ENCODE peak calls at places on chromosomes 11 and 22, in seven cellular contexts. K, Q, X, T, O, D and H are unnamed samples.

GRCh38 chr11:762421-763072 is 14.7 kb downstream of the GATD1 start:
- DNase-seq in X (peak; percentile 78), Q (peak; percentile 35), T (peak; percentile 32), K (peak; percentile 70), O (peak; percentile 52), D (no peak), H (peak; percentile 73)

GRCh38 chr22:42688241-42688913 is 32.3 kb downstream of the A4GALT start:
- DNase-seq in D (peak; percentile 94), X (peak; percentile 94), Q (peak; percentile 80), K (peak; percentile 77), T (peak; percentile 33), O (peak; percentile 97), H (no peak)

GRCh38 chr11:121482231-121483129 is 29.7 kb upstream of the SORL1-AS1 start:
- DNase-seq in O (no peak), T (no peak), Q (no peak), D (no peak), K (no peak), X (no peak), H (no peak)

GRCh38 chr11:116532066-116532465 is 240.7 kb downstream of the BUD13 start:
- DNase-seq in O (no peak), T (no peak), X (no peak), D (no peak), Q (no peak), K (no peak), H (no peak)

GRCh38 chr22:29973269-29973668 is 90.3 kb downstream of the MTMR3 start:
- DNase-seq in X (no peak), O (no peak), Q (no peak), K (no peak), D (no peak), T (no peak), H (no peak)

GRCh38 chr11:12376259-12376971 is 956 bp upstream of the PARVA start:
- DNase-seq in X (peak; percentile 57), D (peak; percentile 54), T (no peak), Q (peak; percentile 90), O (no peak), K (no peak), H (peak; percentile 44)

GRCh38 chr11:72736452-72737069 is 15.6 kb downstream of the ARAP1 start:
- DNase-seq in D (no peak), T (no peak), K (no peak), O (peak; percentile 24), Q (no peak), X (peak; percentile 64), H (peak; percentile 65)

GRCh38 chr11:1234771-1235614 is 12.1 kb downstream of the MUC5B start:
- DNase-seq in X (no peak), K (peak; percentile 22), D (no peak), Q (peak; percentile 3), O (no peak), T (no peak), H (no peak)

GRCh38 chr22:24440718-24441405 is 13.5 kb downstream of the ADORA2A start:
- DNase-seq in D (no peak), X (no peak), T (no peak), K (no peak), Q (no peak), O (no peak), H (no peak)

GRCh38 chr11:129947474-129947873 is 52.1 kb upstream of the NFRKB start:
- DNase-seq in T (no peak), Q (no peak), K (peak; percentile 79), D (no peak), O (no peak), X (no peak), H (no peak)

GRCh38 chr11:76654980-76655379 is 15.6 kb downstream of the LRRC32 start:
- DNase-seq in K (peak; percentile 24), Q (no peak), X (no peak), D (no peak), T (no peak), O (no peak), H (no peak)

GRCh38 chr11:16801288-16801980 is 63.0 kb downstream of the C11orf58 start:
- DNase-seq in D (no peak), O (no peak), K (no peak), X (no peak), T (no peak), Q (no peak), H (no peak)

GRCh38 chr22:27734066-27734465 is 67.5 kb downstream of the MN1 start:
- DNase-seq in X (no peak), D (no peak), T (no peak), Q (no peak), K (no peak), O (no peak), H (no peak)

GRCh38 chr11:111435046-111435698 is 56.1 kb upstream of the POU2AF1 start:
- DNase-seq in X (no peak), K (no peak), Q (no peak), D (no peak), O (no peak), T (no peak), H (peak; percentile 91)

GRCh38 chr11:113528982-113529381 is 53.8 kb upstream of the DRD2 start:
- DNase-seq in K (no peak), D (no peak), T (no peak), O (no peak), X (no peak), Q (no peak), H (no peak)

GRCh38 chr22:24144471-24145115 is 36.7 kb upstream of the SUSD2 start:
- DNase-seq in K (no peak), X (no peak), T (no peak), D (no peak), O (no peak), Q (no peak), H (no peak)

GRCh38 chr22:38879961-38880360 is 7.9 kb upstream of the CBX6 start:
- DNase-seq in T (no peak), X (no peak), O (no peak), Q (no peak), K (no peak), D (no peak), H (no peak)

GRCh38 chr22:28239941-28240340 is 320.9 kb upstream of the PITPNB start:
- DNase-seq in O (no peak), D (no peak), Q (no peak), K (no peak), T (no peak), X (no peak), H (no peak)

GRCh38 chr22:20393705-20394476 is at the start of gene ZNF74:
- DNase-seq in Q (peak; percentile 93), D (peak; percentile 96), T (peak; percentile 93), X (peak; percentile 91), K (peak; percentile 94), O (peak; percentile 90), H (peak; percentile 90)

GRCh38 chr11:58905141-58905715 is 34.1 kb upstream of the GLYATL1 start:
- DNase-seq in D (peak; percentile 64), K (peak; percentile 72), X (peak; percentile 68), Q (peak; percentile 10), O (peak; percentile 71), T (peak; percentile 60), H (peak; percentile 78)

GRCh38 chr11:86816251-86816726 is 15.9 kb downstream of the PRSS23 start:
- DNase-seq in D (peak; percentile 19), K (no peak), T (no peak), O (no peak), X (peak; percentile 70), Q (no peak), H (no peak)

GRCh38 chr11:70739811-70740474 is 341.6 kb downstream of the CTTN start:
- DNase-seq in D (no peak), Q (no peak), K (no peak), X (no peak), O (no peak), T (no peak), H (no peak)